ENCODE peak calls at places on chromosome 3, in six cellular contexts. One of them, this sample, is unnamed.

GRCh38 chr3:72900048-72900447 is 12.2 kb downstream of the GXYLT2 start:
- DNase-seq in fibroblast of lung: no peak
- DNase-seq in progenitor cell of endocrine pancreas: no peak
- DNase-seq in CD4-positive, alpha-beta T cell: no peak
- DNase-seq in GM20000: no peak
- DNase-seq in left ventricle myocardium inferior: no peak
- DNase-seq in this sample: no peak

GRCh38 chr3:134743006-134743405 is 52.1 kb upstream of the EPHB1 start:
- DNase-seq in progenitor cell of endocrine pancreas: no peak
- DNase-seq in GM20000: no peak
- DNase-seq in left ventricle myocardium inferior: no peak
- DNase-seq in CD4-positive, alpha-beta T cell: no peak
- DNase-seq in fibroblast of lung: no peak
- DNase-seq in this sample: peak; percentile 36

GRCh38 chr3:129525341-129525968 is 3.0 kb upstream of the RHO start:
- DNase-seq in GM20000: no peak
- DNase-seq in left ventricle myocardium inferior: no peak
- DNase-seq in CD4-positive, alpha-beta T cell: no peak
- DNase-seq in fibroblast of lung: peak; percentile 52
- DNase-seq in progenitor cell of endocrine pancreas: no peak
- DNase-seq in this sample: no peak

GRCh38 chr3:87801409-87801808 is 257.4 kb downstream of the CGGBP1 start:
- DNase-seq in GM20000: no peak
- DNase-seq in CD4-positive, alpha-beta T cell: no peak
- DNase-seq in fibroblast of lung: no peak
- DNase-seq in left ventricle myocardium inferior: no peak
- DNase-seq in progenitor cell of endocrine pancreas: no peak
- DNase-seq in this sample: no peak

GRCh38 chr3:181622365-181622764 is 89.4 kb upstream of the SOX2 start:
- DNase-seq in GM20000: no peak
- DNase-seq in left ventricle myocardium inferior: no peak
- DNase-seq in fibroblast of lung: peak; percentile 71
- DNase-seq in progenitor cell of endocrine pancreas: no peak
- DNase-seq in CD4-positive, alpha-beta T cell: no peak
- DNase-seq in this sample: no peak

GRCh38 chr3:3170998-3171397 is 8.5 kb downstream of the CRBN start:
- DNase-seq in CD4-positive, alpha-beta T cell: no peak
- DNase-seq in left ventricle myocardium inferior: no peak
- DNase-seq in GM20000: no peak
- DNase-seq in progenitor cell of endocrine pancreas: no peak
- DNase-seq in fibroblast of lung: peak; percentile 17
- DNase-seq in this sample: no peak

GRCh38 chr3:128178782-128179473 is 25.6 kb downstream of the EEFSEC start:
- DNase-seq in progenitor cell of endocrine pancreas: no peak
- DNase-seq in fibroblast of lung: no peak
- DNase-seq in left ventricle myocardium inferior: no peak
- DNase-seq in CD4-positive, alpha-beta T cell: no peak
- DNase-seq in GM20000: no peak
- DNase-seq in this sample: no peak

GRCh38 chr3:102068736-102069135 is 219.4 kb downstream of the NFKBIZ start:
- DNase-seq in GM20000: no peak
- DNase-seq in CD4-positive, alpha-beta T cell: no peak
- DNase-seq in fibroblast of lung: no peak
- DNase-seq in left ventricle myocardium inferior: no peak
- DNase-seq in progenitor cell of endocrine pancreas: no peak
- DNase-seq in this sample: no peak

GRCh38 chr3:15284121-15284889 is 48.1 kb downstream of the SH3BP5 start:
- DNase-seq in GM20000: no peak
- DNase-seq in left ventricle myocardium inferior: peak; percentile 43
- DNase-seq in fibroblast of lung: no peak
- DNase-seq in progenitor cell of endocrine pancreas: no peak
- DNase-seq in CD4-positive, alpha-beta T cell: no peak
- DNase-seq in this sample: no peak

GRCh38 chr3:12833226-12834161 is 7.9 kb downstream of the RPL32 start:
- DNase-seq in GM20000: no peak
- DNase-seq in progenitor cell of endocrine pancreas: no peak
- DNase-seq in left ventricle myocardium inferior: no peak
- DNase-seq in CD4-positive, alpha-beta T cell: no peak
- DNase-seq in fibroblast of lung: no peak
- DNase-seq in this sample: no peak

GRCh38 chr3:129829640-129830039 is 63.9 kb downstream of the TMCC1 start:
- DNase-seq in CD4-positive, alpha-beta T cell: no peak
- DNase-seq in GM20000: peak; percentile 24
- DNase-seq in left ventricle myocardium inferior: peak; percentile 25
- DNase-seq in progenitor cell of endocrine pancreas: no peak
- DNase-seq in fibroblast of lung: peak; percentile 93
- DNase-seq in this sample: no peak

GRCh38 chr3:17891139-17891850 is 148.9 kb upstream of the TBC1D5 start:
- DNase-seq in fibroblast of lung: peak; percentile 61
- DNase-seq in left ventricle myocardium inferior: no peak
- DNase-seq in GM20000: no peak
- DNase-seq in CD4-positive, alpha-beta T cell: no peak
- DNase-seq in progenitor cell of endocrine pancreas: no peak
- DNase-seq in this sample: no peak

GRCh38 chr3:182258538-182259177 is 534.6 kb upstream of the ATP11B start:
- DNase-seq in progenitor cell of endocrine pancreas: no peak
- DNase-seq in GM20000: peak; percentile 21
- DNase-seq in left ventricle myocardium inferior: no peak
- DNase-seq in fibroblast of lung: peak; percentile 58
- DNase-seq in CD4-positive, alpha-beta T cell: no peak
- DNase-seq in this sample: no peak

GRCh38 chr3:105368575-105369500 is 2.1 kb downstream of the ALCAM start:
- DNase-seq in progenitor cell of endocrine pancreas: peak; percentile 13
- DNase-seq in fibroblast of lung: peak; percentile 79
- DNase-seq in CD4-positive, alpha-beta T cell: peak; percentile 43
- DNase-seq in GM20000: peak; percentile 73
- DNase-seq in left ventricle myocardium inferior: peak; percentile 17
- DNase-seq in this sample: peak; percentile 81

GRCh38 chr3:50542177-50543034 is 25.1 kb downstream of the C3orf18 start:
- DNase-seq in GM20000: peak; percentile 80
- DNase-seq in CD4-positive, alpha-beta T cell: peak; percentile 40
- DNase-seq in fibroblast of lung: peak; percentile 20
- DNase-seq in progenitor cell of endocrine pancreas: peak; percentile 76
- DNase-seq in left ventricle myocardium inferior: peak; percentile 57
- DNase-seq in this sample: peak; percentile 89

GRCh38 chr3:155049959-155050358 is 30.2 kb upstream of the MME start:
- DNase-seq in fibroblast of lung: no peak
- DNase-seq in CD4-positive, alpha-beta T cell: no peak
- DNase-seq in GM20000: no peak
- DNase-seq in left ventricle myocardium inferior: no peak
- DNase-seq in progenitor cell of endocrine pancreas: no peak
- DNase-seq in this sample: no peak

GRCh38 chr3:27591321-27591711 is 107.1 kb upstream of the SLC4A7 start:
- DNase-seq in left ventricle myocardium inferior: no peak
- DNase-seq in fibroblast of lung: peak; percentile 55
- DNase-seq in GM20000: no peak
- DNase-seq in progenitor cell of endocrine pancreas: no peak
- DNase-seq in CD4-positive, alpha-beta T cell: no peak
- DNase-seq in this sample: no peak

GRCh38 chr3:85737846-85738245 is 779.1 kb downstream of the CADM2 start:
- DNase-seq in left ventricle myocardium inferior: no peak
- DNase-seq in CD4-positive, alpha-beta T cell: no peak
- DNase-seq in GM20000: no peak
- DNase-seq in progenitor cell of endocrine pancreas: no peak
- DNase-seq in fibroblast of lung: peak; percentile 74
- DNase-seq in this sample: no peak

GRCh38 chr3:111159391-111159790 is 87.8 kb downstream of the NECTIN3 start:
- DNase-seq in CD4-positive, alpha-beta T cell: no peak
- DNase-seq in GM20000: no peak
- DNase-seq in progenitor cell of endocrine pancreas: no peak
- DNase-seq in left ventricle myocardium inferior: no peak
- DNase-seq in fibroblast of lung: peak; percentile 36
- DNase-seq in this sample: no peak

GRCh38 chr3:127097516-127097915 is 95.4 kb upstream of the PRR23E start:
- DNase-seq in progenitor cell of endocrine pancreas: no peak
- DNase-seq in left ventricle myocardium inferior: no peak
- DNase-seq in CD4-positive, alpha-beta T cell: no peak
- DNase-seq in fibroblast of lung: no peak
- DNase-seq in GM20000: no peak
- DNase-seq in this sample: no peak

DNA sequence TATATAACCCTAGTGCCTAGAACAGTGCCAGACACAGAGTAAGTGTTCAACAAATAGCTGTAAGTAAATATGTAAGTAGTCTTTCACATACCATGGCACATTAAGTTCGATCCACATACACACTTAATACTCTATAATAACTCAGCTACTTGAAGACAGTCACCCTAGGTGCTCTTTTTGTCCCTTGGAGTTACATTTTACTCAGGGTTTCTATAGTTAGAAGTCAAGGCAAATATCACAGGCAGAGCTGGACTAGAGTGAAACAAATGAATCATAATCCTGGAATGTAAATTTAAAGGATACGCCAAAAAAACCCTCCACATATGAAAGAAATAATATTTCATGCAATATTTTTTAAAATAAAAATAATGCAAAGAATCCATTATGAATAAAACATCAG is 461.8 kb downstream of the MAGI1 start:
- DNase-seq in GM20000: no peak
- DNase-seq in progenitor cell of endocrine pancreas: no peak
- DNase-seq in fibroblast of lung: peak; percentile 26
- DNase-seq in left ventricle myocardium inferior: no peak
- DNase-seq in CD4-positive, alpha-beta T cell: no peak
- DNase-seq in this sample: no peak
- TF ChIP-seq CTCF in GM20000: no peak
- TF ChIP-seq CTCF in progenitor cell of endocrine pancreas: no peak
- TF ChIP-seq CTCF in fibroblast of lung: no peak
- TF ChIP-seq CTCF in left ventricle myocardium inferior: no peak
- TF ChIP-seq CTCF in CD4-positive, alpha-beta T cell: no peak
- TF ChIP-seq CTCF in this sample: no peak

GRCh38 chr3:160921020-160921635 is 165.1 kb downstream of the PPM1L start:
- DNase-seq in left ventricle myocardium inferior: no peak
- DNase-seq in fibroblast of lung: peak; percentile 35
- DNase-seq in CD4-positive, alpha-beta T cell: no peak
- DNase-seq in progenitor cell of endocrine pancreas: no peak
- DNase-seq in GM20000: peak; percentile 41
- DNase-seq in this sample: no peak
- TF ChIP-seq CTCF in left ventricle myocardium inferior: peak; percentile 91
- TF ChIP-seq CTCF in fibroblast of lung: peak; percentile 97
- TF ChIP-seq CTCF in CD4-positive, alpha-beta T cell: no peak
- TF ChIP-seq CTCF in progenitor cell of endocrine pancreas: peak; percentile 90
- TF ChIP-seq CTCF in GM20000: peak; percentile 71
- TF ChIP-seq CTCF in this sample: peak; percentile 92

GRCh38 chr3:151067158-151067557 is 18.3 kb upstream of the MED12L start:
- DNase-seq in left ventricle myocardium inferior: no peak
- DNase-seq in CD4-positive, alpha-beta T cell: no peak
- DNase-seq in GM20000: no peak
- DNase-seq in progenitor cell of endocrine pancreas: no peak
- DNase-seq in fibroblast of lung: no peak
- DNase-seq in this sample: no peak
- TF ChIP-seq CTCF in left ventricle myocardium inferior: no peak
- TF ChIP-seq CTCF in CD4-positive, alpha-beta T cell: no peak
- TF ChIP-seq CTCF in GM20000: peak; percentile 29
- TF ChIP-seq CTCF in progenitor cell of endocrine pancreas: no peak
- TF ChIP-seq CTCF in fibroblast of lung: no peak
- TF ChIP-seq CTCF in this sample: no peak

GRCh38 chr3:140164922-140165590 is 230.1 kb downstream of the CLSTN2 start:
- DNase-seq in GM20000: no peak
- DNase-seq in CD4-positive, alpha-beta T cell: no peak
- DNase-seq in progenitor cell of endocrine pancreas: no peak
- DNase-seq in left ventricle myocardium inferior: no peak
- DNase-seq in fibroblast of lung: peak; percentile 49
- DNase-seq in this sample: no peak
- TF ChIP-seq CTCF in GM20000: no peak
- TF ChIP-seq CTCF in CD4-positive, alpha-beta T cell: no peak
- TF ChIP-seq CTCF in progenitor cell of endocrine pancreas: no peak
- TF ChIP-seq CTCF in left ventricle myocardium inferior: no peak
- TF ChIP-seq CTCF in fibroblast of lung: no peak
- TF ChIP-seq CTCF in this sample: no peak

DNA sequence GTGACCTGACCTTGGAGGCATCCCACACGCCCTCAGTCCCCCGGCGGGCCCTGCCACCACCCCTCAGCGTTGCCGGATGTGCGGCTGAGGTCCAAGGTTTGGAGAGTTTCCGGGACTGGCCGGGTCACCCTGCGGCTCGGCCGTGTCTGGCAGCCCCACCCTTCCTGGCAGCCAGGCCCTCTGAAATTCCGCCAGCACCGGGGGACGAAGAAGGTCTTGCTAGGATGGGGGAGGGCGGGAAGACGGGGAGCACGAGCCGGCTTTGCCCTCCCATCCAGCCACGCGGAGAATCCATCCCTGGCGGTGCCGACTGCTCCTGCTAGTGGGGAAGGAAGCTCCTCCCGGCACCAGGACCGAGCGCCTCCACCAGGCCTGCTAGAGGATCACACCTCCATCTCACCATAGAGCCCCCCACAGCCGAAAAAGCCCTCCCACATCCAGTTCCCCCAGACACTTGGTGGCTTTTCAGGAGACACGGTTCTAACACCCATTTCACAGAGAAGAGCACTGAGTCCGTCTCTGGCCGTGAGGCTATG is 81.5 kb downstream of the CPN2 start:
- DNase-seq in CD4-positive, alpha-beta T cell: no peak
- DNase-seq in progenitor cell of endocrine pancreas: no peak
- DNase-seq in fibroblast of lung: peak; percentile 85
- DNase-seq in GM20000: no peak
- DNase-seq in left ventricle myocardium inferior: peak; percentile 91
- DNase-seq in this sample: no peak
- TF ChIP-seq CTCF in CD4-positive, alpha-beta T cell: no peak
- TF ChIP-seq CTCF in progenitor cell of endocrine pancreas: peak; percentile 14
- TF ChIP-seq CTCF in fibroblast of lung: peak; percentile 37
- TF ChIP-seq CTCF in GM20000: no peak
- TF ChIP-seq CTCF in left ventricle myocardium inferior: peak; percentile 66
- TF ChIP-seq CTCF in this sample: peak; percentile 35

GRCh38 chr3:58254144-58254543 is 16.6 kb downstream of the ABHD6 start:
- DNase-seq in CD4-positive, alpha-beta T cell: no peak
- DNase-seq in GM20000: no peak
- DNase-seq in left ventricle myocardium inferior: no peak
- DNase-seq in fibroblast of lung: no peak
- DNase-seq in progenitor cell of endocrine pancreas: no peak
- DNase-seq in this sample: no peak

GRCh38 chr3:58250093-58250707 is 12.6 kb downstream of the ABHD6 start:
- DNase-seq in fibroblast of lung: no peak
- DNase-seq in CD4-positive, alpha-beta T cell: no peak
- DNase-seq in GM20000: no peak
- DNase-seq in progenitor cell of endocrine pancreas: no peak
- DNase-seq in left ventricle myocardium inferior: no peak
- DNase-seq in this sample: no peak

GRCh38 chr3:58246148-58247051 is 8.8 kb downstream of the ABHD6 start:
- DNase-seq in CD4-positive, alpha-beta T cell: no peak
- DNase-seq in fibroblast of lung: no peak
- DNase-seq in progenitor cell of endocrine pancreas: no peak
- DNase-seq in GM20000: no peak
- DNase-seq in left ventricle myocardium inferior: no peak
- DNase-seq in this sample: peak; percentile 49

GRCh38 chr3:58251653-58252052 is 14.1 kb downstream of the ABHD6 start:
- DNase-seq in progenitor cell of endocrine pancreas: no peak
- DNase-seq in CD4-positive, alpha-beta T cell: no peak
- DNase-seq in left ventricle myocardium inferior: no peak
- DNase-seq in GM20000: no peak
- DNase-seq in fibroblast of lung: no peak
- DNase-seq in this sample: no peak

GRCh38 chr3:58249358-58250092 is 11.9 kb downstream of the ABHD6 start:
- DNase-seq in fibroblast of lung: no peak
- DNase-seq in progenitor cell of endocrine pancreas: no peak
- DNase-seq in left ventricle myocardium inferior: no peak
- DNase-seq in GM20000: no peak
- DNase-seq in CD4-positive, alpha-beta T cell: no peak
- DNase-seq in this sample: no peak
- TF ChIP-seq CTCF in fibroblast of lung: no peak
- TF ChIP-seq CTCF in progenitor cell of endocrine pancreas: peak; percentile 44
- TF ChIP-seq CTCF in left ventricle myocardium inferior: no peak
- TF ChIP-seq CTCF in GM20000: no peak
- TF ChIP-seq CTCF in CD4-positive, alpha-beta T cell: no peak
- TF ChIP-seq CTCF in this sample: no peak

This sample was measured in osteocyte.